ENCODE peak calls at places on chromosomes 2 and 18, in nine cellular contexts. One of them, this sample, is unnamed.

GRCh38 chr2:43210125-43210466 is 16.3 kb downstream of the ZFP36L2 start:
- DNase-seq in dorsolateral prefrontal cortex: no peak
- DNase-seq in heart right ventricle: peak
- DNase-seq in cardiac muscle cell: no peak
- DNase-seq in stomach: no peak
- DNase-seq in astrocyte: no peak
- DNase-seq in thoracic aorta: no peak
- DNase-seq in K562: no peak
- DNase-seq in AG04450: no peak
- DNase-seq in this sample: no peak

GRCh38 chr2:121686218-121686617 is 37.0 kb upstream of the CLASP1 start:
- DNase-seq in dorsolateral prefrontal cortex: no peak
- DNase-seq in heart right ventricle: no peak
- DNase-seq in cardiac muscle cell: no peak
- DNase-seq in stomach: no peak
- DNase-seq in astrocyte: no peak
- DNase-seq in thoracic aorta: no peak
- DNase-seq in K562: no peak
- DNase-seq in AG04450: no peak
- DNase-seq in this sample: no peak

GRCh38 chr2:126777620-126777978 is 121.1 kb upstream of the TEX51 start:
- DNase-seq in dorsolateral prefrontal cortex: no peak
- DNase-seq in heart right ventricle: no peak
- DNase-seq in cardiac muscle cell: no peak
- DNase-seq in stomach: no peak
- DNase-seq in astrocyte: no peak
- DNase-seq in thoracic aorta: no peak
- DNase-seq in K562: no peak
- DNase-seq in AG04450: no peak
- DNase-seq in this sample: no peak

GRCh38 chr2:233074106-233074505 is 14.0 kb downstream of the INPP5D start:
- DNase-seq in dorsolateral prefrontal cortex: no peak
- DNase-seq in heart right ventricle: no peak
- DNase-seq in cardiac muscle cell: no peak
- DNase-seq in stomach: peak
- DNase-seq in astrocyte: no peak
- DNase-seq in thoracic aorta: no peak
- DNase-seq in K562: no peak
- DNase-seq in AG04450: no peak
- DNase-seq in this sample: no peak

GRCh38 chr2:69097908-69098655 is 85.1 kb downstream of the ANTXR1 start:
- DNase-seq in dorsolateral prefrontal cortex: no peak
- DNase-seq in heart right ventricle: no peak
- DNase-seq in cardiac muscle cell: peak
- DNase-seq in stomach: no peak
- DNase-seq in astrocyte: peak
- DNase-seq in thoracic aorta: no peak
- DNase-seq in K562: no peak
- DNase-seq in AG04450: no peak
- DNase-seq in this sample: no peak

GRCh38 chr2:72204156-72204781 is 56.6 kb upstream of the CYP26B1 start:
- DNase-seq in dorsolateral prefrontal cortex: no peak
- DNase-seq in heart right ventricle: no peak
- DNase-seq in cardiac muscle cell: peak
- DNase-seq in stomach: no peak
- DNase-seq in astrocyte: peak
- DNase-seq in thoracic aorta: no peak
- DNase-seq in K562: no peak
- DNase-seq in AG04450: no peak
- DNase-seq in this sample: no peak

GRCh38 chr2:210318491-210318890 is 3.5 kb upstream of the MYL1 start:
- DNase-seq in dorsolateral prefrontal cortex: no peak
- DNase-seq in heart right ventricle: no peak
- DNase-seq in cardiac muscle cell: no peak
- DNase-seq in stomach: no peak
- DNase-seq in astrocyte: no peak
- DNase-seq in thoracic aorta: no peak
- DNase-seq in K562: no peak
- DNase-seq in AG04450: no peak
- DNase-seq in this sample: no peak

GRCh38 chr2:146451972-146452371 is 1392.9 kb upstream of the ACVR2A start:
- DNase-seq in dorsolateral prefrontal cortex: no peak
- DNase-seq in heart right ventricle: no peak
- DNase-seq in cardiac muscle cell: no peak
- DNase-seq in stomach: no peak
- DNase-seq in astrocyte: peak
- DNase-seq in thoracic aorta: no peak
- DNase-seq in K562: no peak
- DNase-seq in AG04450: no peak
- DNase-seq in this sample: no peak

GRCh38 chr18:8373486-8373885 is 235.8 kb upstream of the RAB12 start:
- DNase-seq in dorsolateral prefrontal cortex: no peak
- DNase-seq in heart right ventricle: no peak
- DNase-seq in cardiac muscle cell: no peak
- DNase-seq in stomach: no peak
- DNase-seq in astrocyte: no peak
- DNase-seq in thoracic aorta: no peak
- DNase-seq in K562: no peak
- DNase-seq in AG04450: no peak
- DNase-seq in this sample: no peak

GRCh38 chr2:124988111-124988510 is 963.0 kb downstream of the CNTNAP5 start:
- DNase-seq in dorsolateral prefrontal cortex: no peak
- DNase-seq in heart right ventricle: no peak
- DNase-seq in cardiac muscle cell: no peak
- DNase-seq in stomach: no peak
- DNase-seq in astrocyte: no peak
- DNase-seq in thoracic aorta: no peak
- DNase-seq in K562: no peak
- DNase-seq in AG04450: no peak
- DNase-seq in this sample: no peak

GRCh38 chr2:239316562-239317465 is 84.0 kb downstream of the HDAC4 start:
- DNase-seq in dorsolateral prefrontal cortex: peak
- DNase-seq in heart right ventricle: peak
- DNase-seq in cardiac muscle cell: peak
- DNase-seq in stomach: peak
- DNase-seq in astrocyte: peak
- DNase-seq in thoracic aorta: peak
- DNase-seq in K562: peak
- DNase-seq in AG04450: no peak
- DNase-seq in this sample: no peak

GRCh38 chr18:62487161-62487560 is 35.7 kb upstream of the ZCCHC2 start:
- DNase-seq in dorsolateral prefrontal cortex: no peak
- DNase-seq in heart right ventricle: no peak
- DNase-seq in cardiac muscle cell: no peak
- DNase-seq in stomach: no peak
- DNase-seq in astrocyte: no peak
- DNase-seq in thoracic aorta: no peak
- DNase-seq in K562: no peak
- DNase-seq in AG04450: no peak
- DNase-seq in this sample: no peak

GRCh38 chr2:60612028-60612427 is 58.6 kb upstream of the BCL11A start:
- DNase-seq in dorsolateral prefrontal cortex: no peak
- DNase-seq in heart right ventricle: no peak
- DNase-seq in cardiac muscle cell: no peak
- DNase-seq in stomach: no peak
- DNase-seq in astrocyte: no peak
- DNase-seq in thoracic aorta: no peak
- DNase-seq in K562: no peak
- DNase-seq in AG04450: no peak
- DNase-seq in this sample: no peak

GRCh38 chr18:57107141-57107832 is 39.6 kb upstream of the BOD1L2 start:
- DNase-seq in dorsolateral prefrontal cortex: no peak
- DNase-seq in heart right ventricle: no peak
- DNase-seq in cardiac muscle cell: peak
- DNase-seq in stomach: no peak
- DNase-seq in astrocyte: peak
- DNase-seq in thoracic aorta: no peak
- DNase-seq in K562: peak
- DNase-seq in AG04450: peak
- DNase-seq in this sample: no peak

GRCh38 chr18:10404148-10404547 is 50.3 kb upstream of the APCDD1 start:
- DNase-seq in dorsolateral prefrontal cortex: no peak
- DNase-seq in heart right ventricle: peak
- DNase-seq in cardiac muscle cell: no peak
- DNase-seq in stomach: no peak
- DNase-seq in astrocyte: no peak
- DNase-seq in thoracic aorta: no peak
- DNase-seq in K562: no peak
- DNase-seq in AG04450: no peak
- DNase-seq in this sample: no peak

GRCh38 chr2:237613679-237614078 is 13.7 kb upstream of the LRRFIP1 start:
- DNase-seq in dorsolateral prefrontal cortex: no peak
- DNase-seq in heart right ventricle: no peak
- DNase-seq in cardiac muscle cell: no peak
- DNase-seq in stomach: no peak
- DNase-seq in astrocyte: no peak
- DNase-seq in thoracic aorta: no peak
- DNase-seq in K562: no peak
- DNase-seq in AG04450: no peak
- DNase-seq in this sample: no peak
- H3K27ac ChIP-seq in dorsolateral prefrontal cortex: no peak
- H3K27ac ChIP-seq in heart right ventricle: no peak
- H3K27ac ChIP-seq in cardiac muscle cell: peak
- H3K27ac ChIP-seq in stomach: no peak
- H3K27ac ChIP-seq in astrocyte: no peak
- H3K27ac ChIP-seq in thoracic aorta: peak
- H3K27ac ChIP-seq in K562: no peak
- H3K27ac ChIP-seq in AG04450: no peak
- H3K27ac ChIP-seq in this sample: no peak

GRCh38 chr2:11481789-11482472 is 16.0 kb upstream of the E2F6 start:
- DNase-seq in dorsolateral prefrontal cortex: no peak
- DNase-seq in heart right ventricle: no peak
- DNase-seq in cardiac muscle cell: no peak
- DNase-seq in stomach: no peak
- DNase-seq in astrocyte: no peak
- DNase-seq in thoracic aorta: no peak
- DNase-seq in K562: no peak
- DNase-seq in AG04450: no peak
- DNase-seq in this sample: no peak

GRCh38 chr2:11480859-11481258 is 14.9 kb upstream of the E2F6 start:
- DNase-seq in dorsolateral prefrontal cortex: no peak
- DNase-seq in heart right ventricle: no peak
- DNase-seq in cardiac muscle cell: no peak
- DNase-seq in stomach: no peak
- DNase-seq in astrocyte: no peak
- DNase-seq in thoracic aorta: no peak
- DNase-seq in K562: no peak
- DNase-seq in AG04450: no peak
- DNase-seq in this sample: no peak

GRCh38 chr2:11483806-11484147 is 17.8 kb upstream of the E2F6 start:
- DNase-seq in dorsolateral prefrontal cortex: no peak
- DNase-seq in heart right ventricle: no peak
- DNase-seq in cardiac muscle cell: no peak
- DNase-seq in stomach: no peak
- DNase-seq in astrocyte: no peak
- DNase-seq in thoracic aorta: no peak
- DNase-seq in K562: no peak
- DNase-seq in AG04450: no peak
- DNase-seq in this sample: no peak

GRCh38 chr2:11481426-11481788 is 15.4 kb upstream of the E2F6 start:
- DNase-seq in dorsolateral prefrontal cortex: no peak
- DNase-seq in heart right ventricle: no peak
- DNase-seq in cardiac muscle cell: no peak
- DNase-seq in stomach: no peak
- DNase-seq in astrocyte: no peak
- DNase-seq in thoracic aorta: no peak
- DNase-seq in K562: no peak
- DNase-seq in AG04450: no peak
- DNase-seq in this sample: no peak

DNA sequence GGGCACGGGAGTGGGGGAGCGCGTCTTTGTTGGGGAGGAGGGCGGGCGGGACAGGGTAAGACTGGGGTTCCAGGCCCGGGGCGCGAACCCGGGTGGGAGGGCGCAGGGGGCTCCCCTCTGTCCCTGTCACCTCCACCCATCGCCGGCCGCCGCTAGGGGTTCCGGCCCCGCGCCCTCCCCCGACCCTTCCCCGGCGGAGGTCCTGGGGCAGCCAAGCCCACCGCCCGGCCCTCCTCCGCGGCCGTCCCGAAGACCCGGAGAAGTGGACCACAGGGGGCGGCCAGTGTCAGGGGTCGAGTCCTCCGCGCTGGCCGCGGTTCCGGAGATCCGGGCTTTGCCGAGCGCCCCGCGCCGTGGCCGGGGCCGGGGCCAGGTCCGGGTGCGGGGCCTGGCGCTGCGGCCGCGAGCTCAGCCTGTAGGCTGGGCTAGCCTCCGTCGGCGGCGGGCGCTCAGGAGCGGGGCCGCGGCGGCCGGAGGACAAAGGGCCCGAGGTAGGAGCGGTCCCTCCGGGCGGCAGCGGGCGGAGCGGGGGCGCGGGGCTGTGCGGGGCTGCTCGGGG is 16.6 kb upstream of the E2F6 start:
- DNase-seq in dorsolateral prefrontal cortex: no peak
- DNase-seq in heart right ventricle: peak
- DNase-seq in cardiac muscle cell: no peak
- DNase-seq in stomach: no peak
- DNase-seq in astrocyte: no peak
- DNase-seq in thoracic aorta: no peak
- DNase-seq in K562: no peak
- DNase-seq in AG04450: no peak
- DNase-seq in this sample: no peak
- TF ChIP-seq CTCF in dorsolateral prefrontal cortex: no peak
- TF ChIP-seq CTCF in heart right ventricle: peak
- TF ChIP-seq CTCF in cardiac muscle cell: no peak
- TF ChIP-seq CTCF in stomach: no peak
- TF ChIP-seq CTCF in astrocyte: no peak
- TF ChIP-seq CTCF in thoracic aorta: no peak
- TF ChIP-seq CTCF in K562: no peak
- TF ChIP-seq CTCF in AG04450: no peak
- TF ChIP-seq CTCF in this sample: no peak

GRCh38 chr2:109611467-109612095 is 2.2 kb downstream of the SEPTIN10 start:
- DNase-seq in dorsolateral prefrontal cortex: no peak
- DNase-seq in heart right ventricle: no peak
- DNase-seq in cardiac muscle cell: peak
- DNase-seq in stomach: no peak
- DNase-seq in astrocyte: peak
- DNase-seq in thoracic aorta: no peak
- DNase-seq in K562: no peak
- DNase-seq in AG04450: peak
- DNase-seq in this sample: no peak
- H3K27ac ChIP-seq in dorsolateral prefrontal cortex: no peak
- H3K27ac ChIP-seq in heart right ventricle: no peak
- H3K27ac ChIP-seq in cardiac muscle cell: no peak
- H3K27ac ChIP-seq in stomach: peak
- H3K27ac ChIP-seq in astrocyte: peak
- H3K27ac ChIP-seq in thoracic aorta: peak
- H3K27ac ChIP-seq in K562: no peak
- H3K27ac ChIP-seq in AG04450: peak
- H3K27ac ChIP-seq in this sample: peak

DNA sequence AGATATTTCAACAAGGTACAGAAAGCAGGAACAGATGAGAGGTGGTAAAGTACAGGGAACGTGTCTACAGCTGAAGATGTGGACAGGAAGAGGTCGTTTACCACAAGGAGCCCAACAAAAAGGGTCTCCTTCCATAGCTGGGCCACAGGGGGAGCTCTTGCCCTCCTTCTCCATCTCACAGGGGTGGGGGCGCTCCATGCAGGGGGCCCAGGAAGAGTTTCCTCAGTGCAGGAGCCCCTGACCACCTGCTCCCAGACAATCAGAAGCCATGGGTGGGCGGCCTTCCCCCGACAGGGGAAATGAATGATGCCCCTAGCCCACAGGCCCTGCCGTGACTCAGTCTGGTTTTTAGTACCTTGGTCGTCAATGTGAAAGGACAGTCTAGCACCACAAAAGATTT is 163.6 kb upstream of the ZNF516 start:
- DNase-seq in dorsolateral prefrontal cortex: no peak
- DNase-seq in heart right ventricle: no peak
- DNase-seq in cardiac muscle cell: no peak
- DNase-seq in stomach: no peak
- DNase-seq in astrocyte: no peak
- DNase-seq in thoracic aorta: no peak
- DNase-seq in K562: peak
- DNase-seq in AG04450: no peak
- DNase-seq in this sample: no peak
- TF ChIP-seq CTCF in dorsolateral prefrontal cortex: no peak
- TF ChIP-seq CTCF in heart right ventricle: peak
- TF ChIP-seq CTCF in cardiac muscle cell: peak
- TF ChIP-seq CTCF in stomach: no peak
- TF ChIP-seq CTCF in astrocyte: peak
- TF ChIP-seq CTCF in thoracic aorta: no peak
- TF ChIP-seq CTCF in K562: peak
- TF ChIP-seq CTCF in AG04450: peak
- TF ChIP-seq CTCF in this sample: no peak